ENCODE peak calls at places on chromosomes 7 and 10, in seven cellular contexts. A is Calu3, L is HL-60, T is NB4, R is lung, F is gastrocnemius medialis, Q is OCI-LY7. X is an unnamed sample.
A peak's percentile ranks its signal among the peaks of the same experiment; 100 is the strongest.

GRCh38 chr10:24642921-24643678 is 80.6 kb downstream of the ARHGAP21 start:
- DNase-seq in A (peak; percentile 52), L (no peak), T (peak; percentile 54), R (no peak), F (no peak), Q (peak; percentile 56), X (peak; percentile 9)

GRCh38 chr10:30602747-30603146 is 26.8 kb downstream of the LYZL2 start:
- DNase-seq in A (no peak), L (no peak), T (no peak), R (no peak), F (no peak), Q (no peak), X (no peak)

GRCh38 chr7:91357929-91358328 is 93.7 kb downstream of the FZD1 start:
- DNase-seq in A (no peak), L (no peak), T (no peak), R (no peak), F (no peak), Q (no peak), X (no peak)

GRCh38 chr10:593016-593415 is 96.5 kb downstream of the DIP2C start:
- DNase-seq in A (no peak), L (no peak), T (no peak), R (no peak), F (no peak), Q (no peak), X (no peak)

GRCh38 chr10:33094263-33095051 is 136.4 kb upstream of the ITGB1 start:
- DNase-seq in A (no peak), L (no peak), T (no peak), R (no peak), F (no peak), Q (no peak), X (no peak)

GRCh38 chr7:114660007-114660406 is 245.4 kb downstream of the FOXP2 start:
- DNase-seq in A (no peak), L (no peak), T (no peak), R (no peak), F (no peak), Q (no peak), X (no peak)

GRCh38 chr10:92494522-92494921 is 79.4 kb downstream of the IDE start:
- DNase-seq in A (no peak), L (no peak), T (no peak), R (no peak), F (no peak), Q (no peak), X (no peak)

GRCh38 chr10:99694171-99694570 is 34.9 kb downstream of the ENTPD7 start:
- DNase-seq in A (no peak), L (no peak), T (no peak), R (no peak), F (no peak), Q (no peak), X (no peak)

GRCh38 chr10:61325596-61325995 is 127.6 kb downstream of the TMEM26 start:
- DNase-seq in A (no peak), L (no peak), T (no peak), R (no peak), F (no peak), Q (no peak), X (no peak)

GRCh38 chr10:28730031-28730778 is 52.9 kb downstream of the BAMBI start:
- DNase-seq in A (no peak), L (no peak), T (no peak), R (no peak), F (no peak), Q (no peak), X (no peak)

GRCh38 chr10:11901454-11902431 is 78.6 kb downstream of the PROSER2 start:
- DNase-seq in A (no peak), L (no peak), T (peak; percentile 51), R (no peak), F (no peak), Q (no peak), X (peak; percentile 32)

GRCh38 chr10:122057841-122058240 is 68.9 kb downstream of the TACC2 start:
- DNase-seq in A (no peak), L (no peak), T (peak; percentile 64), R (no peak), F (no peak), Q (no peak), X (no peak)

GRCh38 chr10:104329754-104330153 is 8.5 kb downstream of the ITPRIP start:
- DNase-seq in A (no peak), L (no peak), T (peak; percentile 78), R (no peak), F (peak; percentile 57), Q (no peak), X (no peak)

GRCh38 chr7:151862606-151863381 is 14.1 kb downstream of the PRKAG2 start:
- DNase-seq in A (no peak), L (no peak), T (no peak), R (no peak), F (no peak), Q (no peak), X (no peak)

GRCh38 chr7:151864561-151864960 is 12.4 kb downstream of the PRKAG2 start:
- DNase-seq in A (no peak), L (no peak), T (no peak), R (no peak), F (no peak), Q (no peak), X (no peak)

GRCh38 chr7:151865070-151865670 is 11.7 kb downstream of the PRKAG2 start:
- DNase-seq in A (no peak), L (no peak), T (no peak), R (no peak), F (no peak), Q (no peak), X (no peak)

GRCh38 chr7:151863386-151864079 is 13.4 kb downstream of the PRKAG2 start:
- DNase-seq in A (no peak), L (no peak), T (peak; percentile 36), R (no peak), F (no peak), Q (peak; percentile 31), X (no peak)

GRCh38 chr7:151864081-151864480 is 12.8 kb downstream of the PRKAG2 start:
- DNase-seq in A (no peak), L (no peak), T (no peak), R (no peak), F (no peak), Q (no peak), X (no peak)
- TF ChIP-seq CTCF in A (no peak), L (no peak), T (no peak), R (no peak), F (no peak), Q (no peak), X (no peak)

DNA sequence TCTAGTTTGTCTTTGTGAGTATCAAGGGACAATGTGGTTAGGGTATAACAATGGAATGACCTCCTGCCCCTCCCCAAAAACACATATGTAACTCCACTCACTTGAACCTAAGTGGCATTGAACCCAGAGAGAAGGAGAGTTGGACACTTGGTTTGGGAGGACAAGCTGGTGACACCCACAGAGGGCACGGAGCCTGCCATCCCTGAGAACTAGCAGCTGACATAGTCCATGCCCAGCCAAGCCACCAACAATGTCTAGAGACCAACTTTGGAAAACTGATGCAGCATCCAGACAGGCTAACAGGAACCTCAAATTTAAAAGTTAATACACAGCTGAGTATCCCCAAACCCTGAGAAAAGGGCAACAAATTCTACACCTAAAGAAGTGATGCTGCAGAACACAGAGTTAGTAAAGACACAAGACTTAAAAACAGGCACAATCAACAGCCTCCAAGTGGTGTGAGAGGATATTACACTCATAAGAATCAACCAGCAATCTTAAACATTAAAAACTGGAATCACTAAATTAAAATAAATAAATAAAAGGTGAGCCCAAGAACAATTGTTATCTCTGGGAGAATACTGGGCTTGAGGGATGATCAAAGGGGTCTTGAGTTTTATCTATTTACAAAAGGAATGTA is 27.2 kb downstream of the NUDCD3 start:
- DNase-seq in A (no peak), L (no peak), T (peak; percentile 34), R (no peak), F (no peak), Q (peak; percentile 54), X (no peak)
- TF ChIP-seq CTCF in A (peak; percentile 45), L (no peak), T (peak; percentile 15), R (no peak), F (peak; percentile 17), Q (peak; percentile 77), X (peak; percentile 64)

GRCh38 chr10:43338117-43338516 is 33.3 kb upstream of the FXYD4 start:
- DNase-seq in A (no peak), L (no peak), T (no peak), R (no peak), F (no peak), Q (no peak), X (no peak)
- TF ChIP-seq CTCF in A (no peak), L (no peak), T (no peak), R (no peak), F (no peak), Q (no peak), X (peak; percentile 20)

GRCh38 chr10:46031648-46032532 is 1.5 kb upstream of the NCOA4 start:
- DNase-seq in A (no peak), L (no peak), T (peak; percentile 63), R (no peak), F (no peak), Q (no peak), X (no peak)

GRCh38 chr10:46040004-46040403 is 6.1 kb downstream of the MSMB start:
- DNase-seq in A (no peak), L (no peak), T (no peak), R (no peak), F (no peak), Q (no peak), X (no peak)

GRCh38 chr10:46033602-46034011 is 3.2 kb upstream of the NCOA4 start:
- DNase-seq in A (peak; percentile 36), L (no peak), T (peak; percentile 79), R (no peak), F (no peak), Q (no peak), X (peak; percentile 25)

GRCh38 chr10:46037107-46037900 is 6.9 kb upstream of the NCOA4 start:
- DNase-seq in A (no peak), L (no peak), T (no peak), R (no peak), F (no peak), Q (no peak), X (no peak)

GRCh38 chr10:46035923-46036849 is 5.8 kb upstream of the NCOA4 start:
- DNase-seq in A (no peak), L (no peak), T (no peak), R (no peak), F (no peak), Q (no peak), X (no peak)
- TF ChIP-seq CTCF in A (no peak), L (no peak), T (peak; percentile 9), R (no peak), F (no peak), Q (peak; percentile 56), X (no peak)

DNA sequence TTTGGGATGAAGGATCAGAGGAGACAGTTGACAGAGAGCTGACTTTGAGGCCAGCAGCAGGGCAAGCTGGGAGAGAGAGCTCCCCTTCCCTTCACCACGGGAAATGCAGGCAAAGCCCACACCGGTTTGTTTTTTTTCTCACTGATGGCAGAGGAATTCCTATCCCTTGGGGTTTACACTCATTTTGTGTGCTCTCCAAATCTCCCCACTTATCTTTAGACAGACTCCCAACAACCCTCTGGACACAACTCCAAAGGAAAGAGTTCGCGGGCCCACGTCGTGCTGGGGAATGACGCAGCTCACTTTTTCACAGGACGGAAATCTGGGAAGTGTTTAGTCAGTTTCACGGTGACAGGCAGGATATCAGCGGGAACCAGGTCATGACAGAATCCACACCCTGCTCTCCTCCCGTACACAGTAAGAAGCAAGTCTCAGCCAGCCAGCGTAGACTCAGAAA is 68.3 kb upstream of the FAM171A1 start:
- DNase-seq in A (no peak), L (no peak), T (no peak), R (no peak), F (no peak), Q (no peak), X (peak; percentile 42)
- TF ChIP-seq CTCF in A (no peak), L (no peak), T (no peak), R (no peak), F (no peak), Q (no peak), X (no peak)

X was measured in endothelial cell.